ENCODE peak calls at places on chromosomes 12 and 14, in five cellular contexts. S is HepG2, B is H1, Y is K562, K is GM12878. Q is an unnamed sample.

GRCh38 chr12:45220961-45221360 is 5.1 kb downstream of the ANO6 start:
- DNase-seq in Y (no peak), K (no peak), S (no peak), B (no peak), Q (no peak)

GRCh38 chr14:54025661-54026060 is 69.0 kb upstream of the BMP4 start:
- DNase-seq in B (no peak), Y (no peak), S (peak), K (no peak), Q (peak)

GRCh38 chr12:132285311-132285741 is 44.1 kb downstream of the GALNT9 start:
- DNase-seq in B (no peak), S (no peak), Y (no peak), K (no peak), Q (no peak)

GRCh38 chr14:63283501-63284248 is 35.1 kb downstream of the GPHB5 start:
- DNase-seq in K (no peak), B (no peak), Y (no peak), S (no peak), Q (no peak)

GRCh38 chr12:110249716-110250225 is 31.3 kb upstream of the ATP2A2 start:
- DNase-seq in K (peak), S (peak), B (no peak), Y (no peak), Q (no peak)

GRCh38 chr12:118371354-118372282 is 1.1 kb downstream of the TAOK3 start:
- DNase-seq in K (no peak), S (no peak), B (peak), Y (no peak), Q (peak)

GRCh38 chr12:43957732-43958131 is 121.9 kb downstream of the TMEM117 start:
- DNase-seq in B (no peak), K (peak), S (peak), Y (peak), Q (peak)

GRCh38 chr12:44558340-44559100 is 317.6 kb downstream of the NELL2 start:
- DNase-seq in Y (no peak), K (no peak), S (no peak), B (no peak), Q (no peak)

GRCh38 chr12:56071648-56072047 is 8.3 kb upstream of the ERBB3 start:
- DNase-seq in Y (no peak), K (no peak), B (no peak), S (peak), Q (no peak)

GRCh38 chr12:51531982-51532497 is 59.0 kb upstream of the SCN8A start:
- DNase-seq in Y (peak), K (peak), B (peak), S (peak), Q (peak)

GRCh38 chr12:70150230-70150629 is 93.0 kb upstream of the CNOT2 start:
- DNase-seq in S (no peak), K (no peak), Y (no peak), B (no peak), Q (no peak)

GRCh38 chr14:75418779-75419768 is 8.7 kb upstream of the JDP2 start:
- DNase-seq in K (peak), S (no peak), Y (peak), B (peak), Q (peak)

GRCh38 chr14:104422301-104423223 is 157.0 kb upstream of the C14orf180 start:
- DNase-seq in S (no peak), B (no peak), Y (no peak), K (no peak), Q (no peak)

GRCh38 chr14:71317385-71318096 is 410.3 kb downstream of the PCNX1 start:
- DNase-seq in K (no peak), B (no peak), S (no peak), Y (no peak), Q (no peak)

GRCh38 chr12:65536876-65537661 is 258.6 kb downstream of the MSRB3 start:
- DNase-seq in B (no peak), S (no peak), K (no peak), Y (no peak), Q (no peak)

GRCh38 chr12:32446306-32447119 is 47.2 kb downstream of the FGD4 start:
- DNase-seq in Y (no peak), B (no peak), S (peak), K (no peak), Q (no peak)

GRCh38 chr12:52063986-52064649 is 5.7 kb upstream of the ATG101 start:
- DNase-seq in K (no peak), Y (no peak), S (no peak), B (no peak), Q (no peak)

GRCh38 chr12:24931666-24932405 is 17.1 kb downstream of the BCAT1 start:
- DNase-seq in Y (no peak), B (no peak), S (no peak), K (peak), Q (no peak)

GRCh38 chr12:113116875-113117274 is 18.7 kb downstream of the RASAL1 start:
- DNase-seq in Y (no peak), S (no peak), B (no peak), K (no peak), Q (no peak)

GRCh38 chr12:6383572-6384498 is at the start of gene LTBR:
- DNase-seq in B (peak), K (no peak), S (peak), Y (peak), Q (peak)

GRCh38 chr14:51652168-51653095 is 722 bp downstream of the FRMD6 start:
- DNase-seq in K (no peak), S (no peak), B (peak), Y (peak), Q (peak)

GRCh38 chr12:69903548-69903947 is 78.5 kb downstream of the MYRFL start:
- DNase-seq in B (no peak), K (no peak), S (no peak), Y (no peak), Q (no peak)

GRCh38 chr12:42612258-42612608 is 22.7 kb upstream of the PRICKLE1 start:
- DNase-seq in K (no peak), Y (no peak), B (no peak), S (no peak), Q (no peak)

GRCh38 chr12:56601503-56601902 is 28.6 kb downstream of the BAZ2A start:
- DNase-seq in B (no peak), S (no peak), K (no peak), Y (peak), Q (peak)

GRCh38 chr12:110741371-110741770 is 1.3 kb downstream of the PPP1CC start:
- DNase-seq in S (no peak), Y (no peak), B (no peak), K (no peak), Q (no peak)

GRCh38 chr14:69183735-69184134 is 7.6 kb upstream of the EXD2 start:
- DNase-seq in S (peak), Y (no peak), K (no peak), B (peak), Q (peak)

GRCh38 chr14:38254565-38255407 is 1.1 kb downstream of the CLEC14A start:
- DNase-seq in B (peak), K (no peak), Y (no peak), S (no peak), Q (no peak)

GRCh38 chr12:47021298-47021697 is 58.1 kb upstream of the PCED1B start:
- DNase-seq in B (no peak), K (peak), S (peak), Y (peak), Q (peak)

GRCh38 chr14:36773558-36773957 is 111.9 kb downstream of the PAX9 start:
- DNase-seq in B (no peak), Y (no peak), S (no peak), K (no peak), Q (no peak)

GRCh38 chr12:45587877-45588530 is 141.5 kb upstream of the ARID2 start:
- DNase-seq in B (no peak), K (no peak), S (no peak), Y (no peak), Q (no peak)

GRCh38 chr14:105420976-105421674 is 1.5 kb downstream of the MTA1 start:
- DNase-seq in Y (peak), K (no peak), B (no peak), S (no peak), Q (no peak)

GRCh38 chr14:92105073-92105844 is 1.1 kb downstream of the ATXN3 start:
- DNase-seq in S (no peak), Y (no peak), B (no peak), K (no peak), Q (no peak)

GRCh38 chr14:64705406-64706118 is 1.3 kb downstream of the PLEKHG3 start:
- DNase-seq in B (no peak), S (no peak), K (no peak), Y (no peak), Q (no peak)

GRCh38 chr12:108478611-108479010 is 36.5 kb upstream of the FICD start:
- DNase-seq in S (no peak), K (no peak), B (no peak), Y (no peak), Q (no peak)

DNA sequence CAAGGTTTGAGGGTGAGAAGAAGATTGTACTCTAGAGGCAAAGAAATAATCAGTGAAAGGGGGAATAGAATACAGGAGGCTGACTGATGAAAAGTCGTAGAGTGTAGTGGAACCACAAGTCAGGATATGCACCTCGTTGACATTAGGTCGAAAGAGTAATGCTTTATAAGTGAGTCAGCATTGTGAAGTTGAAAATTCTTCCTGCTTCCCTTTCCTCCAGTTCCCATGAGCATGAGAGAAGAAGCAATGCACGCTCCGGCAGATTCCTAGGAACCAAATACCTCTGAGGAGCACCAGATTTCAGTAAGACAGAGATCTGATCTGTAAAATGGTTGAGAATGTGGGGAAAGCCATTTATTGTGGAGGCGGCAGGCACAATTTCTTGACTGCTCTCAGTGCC is 16.5 kb downstream of the CCER1 start:
- DNase-seq in K (no peak), S (no peak), Y (no peak), B (no peak), Q (no peak)
- TF ChIP-seq POLR2AphosphoS5 in K (no peak), S (no peak), Y (no peak), B (no peak), Q (no peak)

GRCh38 chr12:57471-57980 is 9.0 kb upstream of the IQSEC3 start:
- DNase-seq in K (no peak), S (no peak), B (no peak), Y (no peak), Q (peak)

GRCh38 chr12:58832-59231 is 7.7 kb upstream of the IQSEC3 start:
- DNase-seq in K (no peak), B (no peak), Y (no peak), S (no peak), Q (no peak)

GRCh38 chr12:54750-55535 is 11.6 kb upstream of the IQSEC3 start:
- DNase-seq in Y (peak), S (no peak), K (no peak), B (no peak), Q (peak)

GRCh38 chr12:54331-54730 is 12.2 kb upstream of the IQSEC3 start:
- DNase-seq in K (no peak), S (no peak), B (no peak), Y (no peak), Q (no peak)

DNA sequence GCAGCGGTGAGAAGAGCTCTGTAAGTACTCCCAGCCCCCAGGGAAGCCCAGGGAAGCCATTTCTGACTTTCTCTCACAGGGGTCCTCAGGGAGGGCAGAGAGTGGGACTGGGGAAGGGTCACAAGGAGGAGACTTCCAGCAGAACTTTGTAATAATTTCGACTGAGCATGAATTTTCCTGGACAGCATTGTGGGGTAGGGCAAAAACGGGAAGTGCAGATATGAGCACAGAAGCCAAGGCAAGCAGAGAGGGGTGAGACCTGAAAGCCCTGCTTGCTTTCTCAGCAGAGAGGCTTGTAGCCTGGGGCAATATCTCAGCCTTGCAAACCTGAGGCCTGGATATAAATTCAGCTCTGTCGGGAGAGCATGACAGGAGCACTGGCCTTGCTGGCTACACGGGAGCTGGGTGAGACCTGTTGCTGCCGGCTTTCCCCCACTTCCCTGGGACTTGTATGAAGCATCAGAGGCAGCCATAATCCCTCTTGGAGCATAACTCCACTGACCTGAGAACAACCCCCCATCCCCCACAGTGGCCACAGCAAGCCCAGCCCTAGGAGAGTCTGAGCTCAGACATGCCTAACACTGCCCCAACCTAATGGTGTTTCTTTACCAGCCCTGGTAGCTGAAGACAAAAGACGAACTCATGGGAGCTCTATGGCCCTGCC is 9.8 kb upstream of the IQSEC3 start:
- DNase-seq in S (no peak), B (no peak), Y (peak), K (no peak), Q (peak)
- TF ChIP-seq CREB1 in S (no peak), B (no peak), Y (no peak), K (no peak), Q (no peak)

GRCh38 chr14:61535470-61535869 is 159.8 kb upstream of the HIF1A start:
- DNase-seq in B (no peak), Y (no peak), S (no peak), K (no peak), Q (no peak)
- TF ChIP-seq POLR2AphosphoS5 in B (no peak), Y (no peak), S (no peak), K (no peak), Q (no peak)

DNA sequence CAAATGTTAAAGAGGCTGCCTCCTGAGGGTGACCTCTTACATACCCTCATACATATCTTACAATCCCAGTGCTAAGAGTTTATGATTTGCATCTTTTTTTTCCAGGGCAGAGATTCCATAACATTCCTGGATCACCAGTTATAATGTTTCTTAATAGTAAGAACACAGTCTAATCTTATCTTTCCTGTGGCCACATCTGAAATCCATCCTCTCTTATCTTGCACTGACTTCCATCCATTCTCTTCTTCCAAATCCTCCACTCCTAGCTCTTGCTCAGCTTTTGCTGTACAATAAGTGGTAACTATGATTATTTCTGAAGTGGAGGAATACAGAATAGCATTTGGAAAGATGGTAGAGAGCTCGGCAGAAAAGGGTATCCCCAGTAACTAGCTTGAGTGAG is 6.3 kb downstream of the CALCOCO1 start:
- DNase-seq in B (no peak), S (no peak), Y (no peak), K (no peak), Q (no peak)
- TF ChIP-seq CREB1 in B (no peak), S (no peak), Y (no peak), K (no peak), Q (no peak)

GRCh38 chr12:94650143-94651056 is at the start of gene TMCC3:
- DNase-seq in K (no peak), S (no peak), Y (no peak), B (peak), Q (peak)
- TF ChIP-seq POLR2AphosphoS5 in K (no peak), S (no peak), Y (no peak), B (no peak), Q (peak)

GRCh38 chr14:23182372-23183014 is 967 bp downstream of the SLC7A8 start:
- DNase-seq in Y (no peak), S (no peak), K (no peak), B (peak), Q (peak)
- TF ChIP-seq CREB1 in Y (no peak), S (no peak), K (no peak), B (no peak), Q (no peak)

Q was measured in GM23338.